ENCODE peak calls at places on chromosomes 5 and 9, in four cellular contexts. O is H1, U is GM12878, M is HepG2. J is an unnamed sample.
A peak's percentile ranks its signal among the peaks of the same experiment; 100 is the strongest.

GRCh38 chr5:134223406-134224251 is 2.2 kb downstream of the PPP2CA start:
- DNase-seq in O (no peak), U (no peak), M (no peak), J (no peak)

GRCh38 chr9:134863941-134864820 is 16.4 kb upstream of the FCN2 start:
- DNase-seq in O (no peak), U (no peak), M (no peak), J (no peak)

GRCh38 chr9:12494411-12494810 is 198.8 kb upstream of the TYRP1 start:
- DNase-seq in O (no peak), U (no peak), M (no peak), J (no peak)

GRCh38 chr5:9344751-9345240 is 201.1 kb downstream of the SEMA5A start:
- DNase-seq in O (no peak), U (no peak), M (no peak), J (no peak)

GRCh38 chr5:122586351-122586750 is 188.5 kb upstream of the SNX2 start:
- DNase-seq in O (no peak), U (no peak), M (no peak), J (no peak)

GRCh38 chr5:473344-474192 is 30.6 kb downstream of the EXOC3 start:
- DNase-seq in O (no peak), U (no peak), M (peak; percentile 27), J (peak; percentile 79)

GRCh38 chr9:120583958-120584369 is 4.0 kb upstream of the CDK5RAP2 start:
- DNase-seq in O (no peak), U (peak; percentile 65), M (peak; percentile 85), J (peak; percentile 62)

GRCh38 chr9:1231998-1232919 is 182.1 kb downstream of the DMRT2 start:
- DNase-seq in O (no peak), U (no peak), M (peak; percentile 84), J (no peak)

GRCh38 chr9:111922324-111923013 is 25.9 kb downstream of the UGCG start:
- DNase-seq in O (no peak), U (no peak), M (no peak), J (no peak)

GRCh38 chr5:68369436-68370125 is 154.0 kb downstream of the PIK3R1 start:
- DNase-seq in O (no peak), U (peak; percentile 54), M (no peak), J (no peak)

GRCh38 chr5:150801117-150801927 is 22.8 kb downstream of the SMIM3 start:
- DNase-seq in O (no peak), U (no peak), M (peak; percentile 62), J (peak; percentile 36)

GRCh38 chr9:127973169-127974001 is 7.4 kb downstream of the EEIG1 start:
- DNase-seq in O (no peak), U (no peak), M (no peak), J (peak; percentile 76)

GRCh38 chr9:97577051-97577450 is 56.1 kb downstream of the TSTD2 start:
- DNase-seq in O (no peak), U (no peak), M (no peak), J (no peak)

GRCh38 chr5:112109331-112109993 is 309.6 kb downstream of the EPB41L4A start:
- DNase-seq in O (peak; percentile 17), U (no peak), M (no peak), J (peak; percentile 4)

GRCh38 chr9:83538172-83538889 is at the start of gene FRMD3:
- DNase-seq in O (peak; percentile 38), U (no peak), M (peak; percentile 73), J (peak; percentile 91)

GRCh38 chr9:124399323-124399962 is 15.8 kb downstream of the PSMB7 start:
- DNase-seq in O (no peak), U (no peak), M (no peak), J (no peak)

GRCh38 chr5:64746446-64746845 is 22.0 kb downstream of the SREK1IP1 start:
- DNase-seq in O (no peak), U (no peak), M (no peak), J (no peak)

GRCh38 chr9:123302348-123303214 is 34.2 kb upstream of the STRBP start:
- DNase-seq in O (no peak), U (no peak), M (no peak), J (no peak)

GRCh38 chr9:121735792-121736130 is 84.3 kb downstream of the DAB2IP start:
- DNase-seq in O (no peak), U (no peak), M (no peak), J (no peak)

GRCh38 chr9:110198357-110198756 is 9.6 kb downstream of the C9orf152 start:
- DNase-seq in O (no peak), U (no peak), M (no peak), J (no peak)
- TF ChIP-seq JUND in O (no peak), U (no peak), M (no peak), J (no peak)

DNA sequence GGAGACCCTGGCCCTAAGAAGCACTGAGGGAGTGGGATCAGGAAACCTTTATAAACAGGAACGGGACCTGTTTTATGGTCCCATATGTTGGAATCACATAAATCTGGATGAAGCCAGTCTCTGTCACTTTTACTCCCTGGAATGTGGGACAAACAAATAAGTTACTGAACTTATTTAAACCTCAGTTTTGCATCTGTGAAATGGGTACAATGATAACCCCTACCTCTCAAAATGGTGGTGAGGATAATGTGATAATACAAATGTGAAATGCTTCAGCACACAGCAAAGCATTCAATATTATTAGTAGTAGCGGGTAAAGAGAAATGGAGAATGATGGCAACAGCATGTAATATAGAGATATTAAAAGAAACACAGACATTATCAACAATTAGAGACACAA is 298.9 kb downstream of the ZSWIM6 start:
- DNase-seq in O (no peak), U (no peak), M (no peak), J (no peak)
- TF ChIP-seq TCF12 in O (no peak), U (no peak), M (no peak), J (no peak)

DNA sequence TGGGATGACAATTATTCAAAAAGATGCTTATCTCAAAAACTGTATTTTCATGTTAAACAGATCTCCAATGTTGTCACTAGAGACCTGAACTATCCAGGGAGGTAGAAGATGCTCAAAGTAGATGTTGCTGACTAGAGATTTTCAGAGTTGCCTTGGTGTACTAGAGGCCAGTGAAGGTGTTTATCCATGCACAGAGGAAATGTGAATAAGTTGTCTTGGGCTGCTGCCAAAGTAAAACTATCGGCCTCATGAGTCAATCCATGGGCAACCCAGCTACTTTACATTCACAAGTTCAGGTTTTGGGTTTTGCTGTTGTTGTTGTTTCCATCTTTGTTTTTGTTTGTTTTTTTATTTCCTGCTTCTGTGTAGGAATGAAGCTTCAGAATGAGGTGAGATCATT is 141.1 kb upstream of the RANBP3L start:
- DNase-seq in O (no peak), U (no peak), M (no peak), J (no peak)
- TF ChIP-seq USF2 in O (no peak), U (no peak), M (no peak), J (no peak)

GRCh38 chr9:90385126-90385525 is 257.5 kb downstream of the DIRAS2 start:
- DNase-seq in O (no peak), U (no peak), M (no peak), J (no peak)

DNA sequence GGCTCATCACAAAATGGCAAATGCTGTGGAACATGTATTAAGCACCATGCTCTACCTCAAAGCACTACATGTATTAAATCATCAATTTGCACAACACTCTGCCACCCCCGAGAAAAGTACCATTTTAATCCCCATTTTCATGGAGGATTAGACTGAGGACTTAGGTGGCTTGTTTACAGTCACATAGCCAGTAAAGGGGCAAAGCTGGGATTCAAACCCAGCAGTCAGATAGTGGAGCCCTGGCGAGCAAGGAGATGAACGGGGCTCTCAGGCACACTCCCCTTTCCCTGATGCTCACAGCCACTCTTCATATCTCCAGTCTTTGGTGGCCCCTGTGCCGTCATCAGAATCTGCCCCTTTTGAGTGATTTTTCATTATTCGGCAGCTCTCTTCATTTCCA is 262.9 kb downstream of the DIRAS2 start:
- DNase-seq in O (no peak), U (no peak), M (no peak), J (no peak)
- TF ChIP-seq JUND in O (no peak), U (no peak), M (no peak), J (no peak)